ENCODE peak calls at places on chromosomes 5 and 9, in six cellular contexts. O is HEK293T, V is A549, W is NCI-H2171, D is left cardiac atrium, B is heart right ventricle. M is an unnamed sample.

GRCh38 chr9:70510157-70510770 is 95.8 kb upstream of the KLF9 start:
- DNase-seq in D (no peak), V (peak; percentile 20), W (peak; percentile 5), O (peak; percentile 51), B (peak; percentile 51), M (no peak)

GRCh38 chr9:136723989-136724388 is 11.6 kb downstream of the DIPK1B start:
- DNase-seq in D (no peak), B (no peak), W (no peak), V (no peak), O (no peak), M (no peak)

GRCh38 chr9:98491778-98492177 is 217.0 kb downstream of the GABBR2 start:
- DNase-seq in B (no peak), V (no peak), O (no peak), W (no peak), D (no peak), M (no peak)

GRCh38 chr5:165996484-165996883 is 2295.0 kb upstream of the WWC1 start:
- DNase-seq in D (peak; percentile 26), O (no peak), W (no peak), V (no peak), B (no peak), M (no peak)

GRCh38 chr9:108517591-108518365 is 338.0 kb downstream of the ACTL7B start:
- DNase-seq in W (no peak), D (no peak), O (no peak), B (no peak), V (no peak), M (no peak)

GRCh38 chr5:8906303-8906967 is 639.4 kb downstream of the SEMA5A start:
- DNase-seq in O (no peak), V (no peak), D (no peak), B (no peak), W (no peak), M (no peak)

GRCh38 chr9:88387035-88387732 is 1.1 kb upstream of the SPIN1 start:
- DNase-seq in D (peak; percentile 29), W (no peak), B (peak; percentile 26), O (peak; percentile 23), V (peak; percentile 52), M (peak; percentile 37)

GRCh38 chr5:154179846-154180710 is 10.5 kb upstream of the GALNT10 start:
- DNase-seq in O (peak; percentile 71), W (peak; percentile 15), V (peak; percentile 80), D (no peak), B (no peak), M (no peak)

M was measured in lower leg skin.